ENCODE peak calls at places on chromosome 1, in five cellular contexts. E, U, V, A and K are unnamed samples.

GRCh38 chr1:87712261-87712674 is 383.6 kb downstream of the LMO4 start:
- DNase-seq in E (no peak), U (no peak), V (no peak), A (no peak), K (no peak)

GRCh38 chr1:14970115-14970798 is 183.3 kb upstream of the TMEM51 start:
- DNase-seq in E (no peak), U (peak), V (no peak), A (no peak), K (no peak)

GRCh38 chr1:57826535-57826934 is 402.7 kb upstream of the DAB1 start:
- DNase-seq in E (no peak), U (no peak), V (no peak), A (no peak), K (no peak)

GRCh38 chr1:226100436-226101347 is 38.2 kb downstream of the H3-3A start:
- DNase-seq in E (no peak), U (no peak), V (peak), A (no peak), K (no peak)

GRCh38 chr1:61053712-61054608 is 28.4 kb upstream of the NFIA start:
- DNase-seq in E (peak), U (no peak), V (no peak), A (peak), K (no peak)

GRCh38 chr1:38990401-38990745 is 703 bp upstream of the AKIRIN1 start:
- DNase-seq in E (no peak), U (no peak), V (no peak), A (no peak), K (no peak)

GRCh38 chr1:32639489-32640075 is 10.8 kb downstream of the ZBTB8OS start:
- DNase-seq in E (no peak), U (no peak), V (no peak), A (no peak), K (no peak)

GRCh38 chr1:244988521-244988920 is 124.2 kb upstream of the HNRNPU start:
- DNase-seq in E (no peak), U (peak), V (no peak), A (no peak), K (no peak)

GRCh38 chr1:109484519-109484975 is 842 bp downstream of the ATXN7L2 start:
- DNase-seq in E (no peak), U (no peak), V (no peak), A (no peak), K (no peak)

GRCh38 chr1:9371391-9371935 is 78.8 kb downstream of the SPSB1 start:
- DNase-seq in E (no peak), U (peak), V (no peak), A (no peak), K (no peak)

GRCh38 chr1:16440480-16441311 is at the start of gene NECAP2:
- DNase-seq in E (peak), U (peak), V (peak), A (peak), K (peak)

GRCh38 chr1:160866001-160866704 is 3.5 kb upstream of the CD244 start:
- DNase-seq in E (no peak), U (no peak), V (no peak), A (no peak), K (no peak)

GRCh38 chr1:38018864-38019343 is 6.4 kb downstream of the UTP11 start:
- DNase-seq in E (no peak), U (peak), V (no peak), A (no peak), K (no peak)

GRCh38 chr1:53583903-53584210 is 124.7 kb downstream of the DMRTB1 start:
- DNase-seq in E (no peak), U (no peak), V (peak), A (no peak), K (no peak)

GRCh38 chr1:157993179-157994080 is at the start of gene KIRREL1:
- DNase-seq in E (peak), U (no peak), V (no peak), A (no peak), K (no peak)

GRCh38 chr1:109370712-109371270 is 26.9 kb downstream of the SORT1 start:
- DNase-seq in E (no peak), U (no peak), V (no peak), A (no peak), K (no peak)

GRCh38 chr1:227889863-227890405 is 57.8 kb downstream of the WNT9A start:
- DNase-seq in E (no peak), U (no peak), V (peak), A (no peak), K (no peak)

GRCh38 chr1:97332716-97333115 is 588.1 kb downstream of the DPYD start:
- DNase-seq in E (no peak), U (no peak), V (no peak), A (no peak), K (no peak)

GRCh38 chr1:201838381-201838780 is 9.4 kb downstream of the IPO9 start:
- DNase-seq in E (no peak), U (no peak), V (no peak), A (no peak), K (no peak)

GRCh38 chr1:159943908-159944622 is 1.3 kb downstream of the IGSF9 start:
- DNase-seq in E (no peak), U (no peak), V (no peak), A (no peak), K (no peak)

GRCh38 chr1:184399192-184399847 is 12.5 kb downstream of the C1orf21 start:
- DNase-seq in E (no peak), U (no peak), V (no peak), A (no peak), K (no peak)

GRCh38 chr1:93434088-93434487 is 13.8 kb upstream of the FNBP1L start:
- DNase-seq in E (no peak), U (no peak), V (no peak), A (no peak), K (no peak)

GRCh38 chr1:22296701-22297591 is 154.0 kb upstream of the WNT4 start:
- DNase-seq in E (no peak), U (no peak), V (no peak), A (no peak), K (no peak)

GRCh38 chr1:17680335-17680734 is 74.8 kb upstream of the ACTL8 start:
- DNase-seq in E (no peak), U (no peak), V (no peak), A (no peak), K (no peak)

GRCh38 chr1:47972864-47973437 is 24.2 kb downstream of the TRABD2B start:
- DNase-seq in E (no peak), U (no peak), V (no peak), A (no peak), K (no peak)

GRCh38 chr1:84492726-84493125 is 13.5 kb upstream of the SPATA1 start:
- DNase-seq in E (no peak), U (no peak), V (no peak), A (no peak), K (no peak)

GRCh38 chr1:233085566-233085965 is 135.2 kb downstream of the NTPCR start:
- DNase-seq in E (no peak), U (no peak), V (no peak), A (no peak), K (no peak)

GRCh38 chr1:224641030-224641429 is 24.9 kb downstream of the CNIH3 start:
- DNase-seq in E (no peak), U (no peak), V (no peak), A (no peak), K (no peak)

GRCh38 chr1:42822833-42823392 is 5.7 kb upstream of the SVBP start:
- DNase-seq in E (no peak), U (no peak), V (no peak), A (no peak), K (no peak)

GRCh38 chr1:17909634-17910033 is 154.5 kb downstream of the ACTL8 start:
- DNase-seq in E (no peak), U (no peak), V (peak), A (no peak), K (no peak)

GRCh38 chr1:99469641-99470040 is 176.3 kb upstream of the PALMD start:
- DNase-seq in E (no peak), U (no peak), V (no peak), A (no peak), K (no peak)